ENCODE peak calls at places on chromosomes 5 and 9, in ten cellular contexts. Z is mesenchymal stem cell, E is suprapubic skin, Y is K562, M is hepatocyte, A is tibial nerve, T is cardiac muscle cell, J is Peyer's patch, R is PC-3, V is heart right ventricle. H is an unnamed sample. For H3K9me3, the result is how much of the 10 kb centered on the place peaks cover.

GRCh38 chr9:97864396-97864795 is 11.4 kb downstream of the FOXE1 start:
- DNase-seq in Z (no peak), E (no peak), Y (no peak), M (no peak), A (no peak), T (no peak), J (no peak), R (peak), V (no peak), H (no peak)

GRCh38 chr9:36064448-36065037 is 27.8 kb downstream of the RECK start:
- DNase-seq in Z (no peak), E (no peak), Y (no peak), M (peak), A (no peak), T (peak), J (no peak), R (no peak), V (no peak), H (no peak)

GRCh38 chr5:150918613-150919012 is 13.8 kb upstream of the ZNF300 start:
- DNase-seq in Z (peak), E (no peak), Y (no peak), M (no peak), A (no peak), T (no peak), J (no peak), R (no peak), V (no peak), H (no peak)

GRCh38 chr9:114263853-114264510 is 58.9 kb upstream of the ORM1 start:
- DNase-seq in Z (peak), E (no peak), Y (peak), M (no peak), A (no peak), T (peak), J (no peak), R (no peak), V (no peak), H (no peak)

GRCh38 chr9:134552349-134552990 is 89.1 kb upstream of the COL5A1 start:
- DNase-seq in Z (no peak), E (no peak), Y (no peak), M (no peak), A (no peak), T (no peak), J (no peak), R (no peak), V (no peak), H (no peak)

GRCh38 chr9:115373710-115374045 is 255.7 kb upstream of the TNC start:
- DNase-seq in Z (no peak), E (no peak), Y (no peak), M (no peak), A (no peak), T (no peak), J (no peak), R (no peak), V (no peak), H (no peak)

GRCh38 chr9:78213696-78214095 is 22.2 kb upstream of the CEP78 start:
- DNase-seq in Z (peak), E (no peak), Y (no peak), M (peak), A (no peak), T (peak), J (no peak), R (peak), V (no peak), H (no peak)

GRCh38 chr5:148352696-148353095 is 17.3 kb downstream of the SPINK9 start:
- DNase-seq in Z (no peak), E (no peak), Y (no peak), M (no peak), A (no peak), T (no peak), J (no peak), R (peak), V (no peak), H (no peak)

GRCh38 chr9:100098241-100098886 is 436 bp downstream of the ERP44 start:
- DNase-seq in Z (peak), E (peak), Y (peak), M (peak), A (peak), T (peak), J (peak), R (peak), V (peak), H (peak)

GRCh38 chr5:156020650-156021049 is 306.3 kb upstream of the SGCD start:
- DNase-seq in Z (no peak), E (no peak), Y (no peak), M (no peak), A (no peak), T (no peak), J (no peak), R (no peak), V (no peak), H (no peak)

GRCh38 chr9:132231019-132231701 is 69.3 kb downstream of the NTNG2 start:
- DNase-seq in Z (no peak), E (no peak), Y (no peak), M (no peak), A (no peak), T (no peak), J (no peak), R (no peak), V (no peak), H (no peak)

GRCh38 chr5:162227075-162227474 is 159.5 kb downstream of the GABRG2 start:
- DNase-seq in Z (no peak), E (no peak), Y (no peak), M (no peak), A (no peak), T (peak), J (no peak), R (peak), V (no peak), H (peak)

GRCh38 chr9:71630371-71630770 is 137.9 kb downstream of the CEMIP2 start:
- DNase-seq in Z (no peak), E (no peak), Y (no peak), M (no peak), A (no peak), T (no peak), J (no peak), R (no peak), V (no peak), H (no peak)
- H3K27ac ChIP-seq in Z (no peak), E (no peak), Y (peak), M (no peak), A (no peak), T (no peak), J (no peak), R (no peak), V (peak), H (no peak)

GRCh38 chr9:84804948-84805694 is 135.6 kb downstream of the NTRK2 start:
- DNase-seq in Z (no peak), E (no peak), Y (no peak), M (no peak), A (no peak), T (no peak), J (no peak), R (no peak), V (no peak), H (no peak)
- H3K4me3 ChIP-seq in Z (no peak), E (no peak), Y (no peak), M (no peak), A (no peak), T (no peak), J (no peak), R (no peak), V (no peak), H (no peak)

GRCh38 chr9:122527193-122527592 is at the start of gene OR1N1:
- DNase-seq in Z (no peak), E (no peak), Y (no peak), M (no peak), A (no peak), T (no peak), J (no peak), R (no peak), V (no peak), H (no peak)

GRCh38 chr9:122526602-122527001 is 491 bp downstream of the OR1N1 start:
- DNase-seq in Z (no peak), E (no peak), Y (no peak), M (no peak), A (no peak), T (no peak), J (no peak), R (no peak), V (no peak), H (no peak)
- H3K9me3 ChIP-seq in Z (under half), E (under half), Y (under half), M (under half), A (under half), T (under half), J (under half), R (under half), V (under half), H (under half)

GRCh38 chr5:141815796-141816180 is 62.4 kb downstream of the PCDH1 start:
- DNase-seq in Z (no peak), E (no peak), Y (no peak), M (no peak), A (no peak), T (no peak), J (no peak), R (no peak), V (no peak), H (no peak)

GRCh38 chr5:141814064-141814982 is 63.9 kb downstream of the PCDH1 start:
- DNase-seq in Z (peak), E (no peak), Y (peak), M (peak), A (no peak), T (peak), J (peak), R (peak), V (peak), H (no peak)

GRCh38 chr5:141815051-141815795 is 63.0 kb downstream of the PCDH1 start:
- DNase-seq in Z (no peak), E (no peak), Y (no peak), M (no peak), A (no peak), T (no peak), J (no peak), R (no peak), V (no peak), H (no peak)

GRCh38 chr5:141817631-141818030 is 60.6 kb downstream of the PCDH1 start:
- DNase-seq in Z (no peak), E (no peak), Y (no peak), M (no peak), A (no peak), T (no peak), J (no peak), R (no peak), V (no peak), H (no peak)

GRCh38 chr5:141816598-141817399 is 61.4 kb downstream of the PCDH1 start:
- DNase-seq in Z (no peak), E (no peak), Y (peak), M (no peak), A (no peak), T (no peak), J (no peak), R (no peak), V (peak), H (peak)
- H3K27ac ChIP-seq in Z (no peak), E (no peak), Y (no peak), M (no peak), A (no peak), T (no peak), J (no peak), R (no peak), V (peak), H (no peak)

DNA sequence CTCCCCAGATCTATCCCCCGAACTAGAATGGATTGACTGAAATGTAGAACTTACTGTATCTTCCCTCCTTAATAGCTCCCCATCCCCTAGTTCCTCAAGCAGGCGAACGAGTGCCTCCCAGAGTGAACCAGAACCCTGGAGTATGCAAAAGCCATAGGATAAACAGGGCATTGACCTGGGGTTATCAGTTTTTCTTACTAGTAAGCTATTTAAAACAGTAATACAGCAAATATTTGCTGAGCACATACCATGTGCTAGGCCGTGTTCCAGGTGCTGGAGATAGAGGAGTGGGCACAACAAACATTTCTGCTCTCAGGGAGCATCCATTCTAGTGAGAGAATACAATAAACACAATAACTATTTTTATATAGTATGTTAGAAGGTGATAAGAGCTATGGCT is 1.8 kb downstream of the SKP2 start:
- DNase-seq in Z (no peak), E (no peak), Y (no peak), M (no peak), A (no peak), T (no peak), J (no peak), R (no peak), V (no peak), H (no peak)
- H3K4me3 ChIP-seq in Z (no peak), E (no peak), Y (peak), M (no peak), A (no peak), T (peak), J (no peak), R (peak), V (no peak), H (no peak)

DNA sequence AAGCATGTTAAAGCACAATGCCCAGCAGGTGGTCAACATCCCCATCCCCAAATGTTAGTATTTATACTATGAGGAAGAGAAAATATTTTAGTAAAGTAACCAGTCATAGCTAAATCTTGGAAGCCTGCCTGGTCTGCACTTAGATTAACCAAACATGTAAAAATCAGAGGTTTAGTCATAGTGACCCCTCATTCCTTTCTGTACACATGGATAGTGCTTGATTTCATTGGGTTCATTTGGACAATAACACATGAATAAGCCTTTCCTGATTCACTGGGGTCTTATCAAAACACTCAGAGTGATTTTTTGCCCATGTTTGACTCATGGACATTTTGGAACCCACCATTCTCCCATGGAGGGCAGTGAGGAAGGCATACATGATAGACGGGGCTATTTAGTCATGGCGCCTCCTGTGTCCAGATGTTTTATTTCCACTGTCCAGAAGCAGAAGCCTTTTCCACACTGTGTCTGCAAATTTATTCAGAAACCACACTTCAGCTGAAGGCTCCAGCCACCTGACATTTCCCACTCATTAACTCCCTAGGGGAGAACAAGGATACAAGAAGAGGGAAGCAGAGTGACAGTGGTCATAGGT is 32.5 kb downstream of the OR1J1 start:
- DNase-seq in Z (peak), E (no peak), Y (no peak), M (no peak), A (no peak), T (no peak), J (no peak), R (peak), V (no peak), H (no peak)
- H3K9me3 ChIP-seq in Z (under half), E (under half), Y (under half), M (under half), A (under half), T (under half), J (under half), R (under half), V (under half), H (under half)

GRCh38 chr5:124912653-124913328 is 166.4 kb upstream of the ZNF608 start:
- DNase-seq in Z (no peak), E (no peak), Y (no peak), M (no peak), A (no peak), T (no peak), J (no peak), R (no peak), V (peak), H (no peak)
- H3K27ac ChIP-seq in Z (no peak), E (no peak), Y (no peak), M (no peak), A (no peak), T (no peak), J (no peak), R (no peak), V (no peak), H (no peak)

DNA sequence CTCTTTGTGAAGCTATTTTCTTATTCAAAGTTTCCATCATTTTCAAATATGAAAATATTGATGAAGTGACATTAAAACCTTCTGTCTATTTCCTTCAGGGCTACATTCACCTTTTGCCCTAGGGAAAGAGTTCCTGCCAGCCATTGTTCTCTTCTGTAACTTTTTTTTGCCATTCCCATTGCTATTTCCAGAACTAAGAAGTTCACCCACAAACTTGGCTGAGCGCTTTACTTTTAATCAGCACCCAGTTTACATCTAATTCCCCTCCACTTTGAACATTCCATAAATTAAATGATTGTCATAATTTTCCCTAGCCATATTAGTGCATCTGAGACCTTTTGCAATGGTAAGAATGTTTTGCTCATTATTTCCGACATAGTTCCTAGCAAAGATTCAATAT is 4.4 kb downstream of the IL33 start:
- DNase-seq in Z (no peak), E (no peak), Y (no peak), M (no peak), A (no peak), T (no peak), J (no peak), R (no peak), V (no peak), H (no peak)
- H3K4me3 ChIP-seq in Z (no peak), E (no peak), Y (no peak), M (no peak), A (no peak), T (no peak), J (no peak), R (no peak), V (no peak), H (no peak)